ENCODE peak calls at places on chromosomes 5 and 9, in four cellular contexts. One of them, this sample, is unnamed.

GRCh38 chr5:57805732-57806131 is 323.1 kb upstream of the ACTBL2 start:
- DNase-seq in HepG2: no peak
- DNase-seq in GM12878: no peak
- DNase-seq in K562: no peak
- DNase-seq in this sample: no peak

GRCh38 chr9:129867138-129868032 is 32.1 kb downstream of the USP20 start:
- DNase-seq in HepG2: no peak
- DNase-seq in GM12878: no peak
- DNase-seq in K562: peak
- DNase-seq in this sample: peak

GRCh38 chr5:9833871-9834270 is 203.7 kb upstream of the TAS2R1 start:
- DNase-seq in HepG2: no peak
- DNase-seq in GM12878: no peak
- DNase-seq in K562: no peak
- DNase-seq in this sample: peak

GRCh38 chr5:173729079-173729765 is 112.8 kb upstream of the BOD1 start:
- DNase-seq in HepG2: no peak
- DNase-seq in GM12878: no peak
- DNase-seq in K562: no peak
- DNase-seq in this sample: peak

GRCh38 chr5:40365357-40366330 is 314.1 kb upstream of the PTGER4 start:
- DNase-seq in HepG2: no peak
- DNase-seq in GM12878: no peak
- DNase-seq in K562: no peak
- DNase-seq in this sample: no peak

GRCh38 chr5:73126381-73126780 is 6.0 kb downstream of the TMEM171 start:
- DNase-seq in HepG2: no peak
- DNase-seq in GM12878: no peak
- DNase-seq in K562: no peak
- DNase-seq in this sample: no peak

GRCh38 chr5:89313044-89313443 is 430.1 kb upstream of the MEF2C start:
- DNase-seq in HepG2: no peak
- DNase-seq in GM12878: no peak
- DNase-seq in K562: no peak
- DNase-seq in this sample: no peak

GRCh38 chr9:82382887-82383616 is 394.5 kb downstream of the SPATA31D1 start:
- DNase-seq in HepG2: no peak
- DNase-seq in GM12878: no peak
- DNase-seq in K562: no peak
- DNase-seq in this sample: no peak

GRCh38 chr9:89863141-89863540 is 258.3 kb downstream of the GADD45G start:
- DNase-seq in HepG2: no peak
- DNase-seq in GM12878: no peak
- DNase-seq in K562: no peak
- DNase-seq in this sample: no peak

GRCh38 chr5:11904270-11904906 is at the start of gene CTNND2:
- DNase-seq in HepG2: no peak
- DNase-seq in GM12878: no peak
- DNase-seq in K562: no peak
- DNase-seq in this sample: peak

GRCh38 chr5:80129146-80129545 is 94.0 kb downstream of the THBS4 start:
- DNase-seq in HepG2: no peak
- DNase-seq in GM12878: no peak
- DNase-seq in K562: no peak
- DNase-seq in this sample: no peak

GRCh38 chr9:120730661-120731514 is 16.6 kb upstream of the MEGF9 start:
- DNase-seq in HepG2: peak
- DNase-seq in GM12878: no peak
- DNase-seq in K562: no peak
- DNase-seq in this sample: no peak

GRCh38 chr5:139344177-139344576 is 2.5 kb downstream of the PAIP2 start:
- DNase-seq in HepG2: no peak
- DNase-seq in GM12878: no peak
- DNase-seq in K562: no peak
- DNase-seq in this sample: no peak

GRCh38 chr5:139342423-139342723 is 719 bp downstream of the PAIP2 start:
- DNase-seq in HepG2: no peak
- DNase-seq in GM12878: no peak
- DNase-seq in K562: no peak
- DNase-seq in this sample: no peak

GRCh38 chr5:139341187-139341688 is 416 bp upstream of the PAIP2 start:
- DNase-seq in HepG2: no peak
- DNase-seq in GM12878: no peak
- DNase-seq in K562: no peak
- DNase-seq in this sample: no peak

GRCh38 chr5:139341689-139342422 is at the start of gene PAIP2:
- DNase-seq in HepG2: peak
- DNase-seq in GM12878: peak
- DNase-seq in K562: peak
- DNase-seq in this sample: peak

GRCh38 chr5:139343476-139343875 is 1.8 kb downstream of the PAIP2 start:
- DNase-seq in HepG2: no peak
- DNase-seq in GM12878: no peak
- DNase-seq in K562: no peak
- DNase-seq in this sample: no peak
- TF ChIP-seq TCF7 in HepG2: no peak
- TF ChIP-seq TCF7 in GM12878: no peak
- TF ChIP-seq TCF7 in K562: no peak
- TF ChIP-seq TCF7 in this sample: no peak

GRCh38 chr9:7368410-7369292 is 430.9 kb downstream of the DMAC1 start:
- DNase-seq in HepG2: no peak
- DNase-seq in GM12878: no peak
- DNase-seq in K562: no peak
- DNase-seq in this sample: no peak
- TF ChIP-seq ATF3 in HepG2: no peak
- TF ChIP-seq ATF3 in GM12878: no peak
- TF ChIP-seq ATF3 in K562: no peak
- TF ChIP-seq ATF3 in this sample: no peak

DNA sequence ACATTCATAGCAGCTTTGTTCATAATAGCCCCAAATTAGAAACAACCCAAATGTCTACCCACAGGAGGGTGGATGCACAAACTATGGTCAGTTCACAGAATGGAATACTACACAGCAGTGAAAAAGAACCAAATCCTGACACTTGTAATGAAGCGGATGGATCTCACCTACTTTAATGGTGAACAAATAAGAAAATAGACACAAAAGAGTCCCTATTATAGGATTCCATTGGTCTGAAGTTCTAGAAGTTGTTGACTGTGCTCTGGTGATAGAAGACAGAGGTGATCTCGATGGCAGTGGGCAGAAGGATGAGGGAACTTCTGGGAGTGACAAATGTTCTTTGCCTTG is 20.6 kb upstream of the LAMC3 start:
- DNase-seq in HepG2: no peak
- DNase-seq in GM12878: no peak
- DNase-seq in K562: peak
- DNase-seq in this sample: no peak
- TF ChIP-seq TCF7 in HepG2: no peak
- TF ChIP-seq TCF7 in GM12878: no peak
- TF ChIP-seq TCF7 in K562: no peak
- TF ChIP-seq TCF7 in this sample: no peak

GRCh38 chr5:177470759-177471536 is 2.5 kb downstream of the DBN1 start:
- DNase-seq in HepG2: peak
- DNase-seq in GM12878: no peak
- DNase-seq in K562: no peak
- DNase-seq in this sample: no peak

GRCh38 chr5:177469061-177469628 is 4.3 kb downstream of the DBN1 start:
- DNase-seq in HepG2: no peak
- DNase-seq in GM12878: no peak
- DNase-seq in K562: peak
- DNase-seq in this sample: peak

GRCh38 chr5:177468329-177469058 is 4.9 kb downstream of the DBN1 start:
- DNase-seq in HepG2: peak
- DNase-seq in GM12878: no peak
- DNase-seq in K562: peak
- DNase-seq in this sample: no peak

GRCh38 chr5:177471610-177472356 is 1.7 kb downstream of the DBN1 start:
- DNase-seq in HepG2: no peak
- DNase-seq in GM12878: no peak
- DNase-seq in K562: no peak
- DNase-seq in this sample: no peak

GRCh38 chr5:177469750-177470525 is 3.5 kb downstream of the DBN1 start:
- DNase-seq in HepG2: no peak
- DNase-seq in GM12878: no peak
- DNase-seq in K562: no peak
- DNase-seq in this sample: no peak
- TF ChIP-seq ATF3 in HepG2: no peak
- TF ChIP-seq ATF3 in GM12878: no peak
- TF ChIP-seq ATF3 in K562: no peak
- TF ChIP-seq ATF3 in this sample: no peak

DNA sequence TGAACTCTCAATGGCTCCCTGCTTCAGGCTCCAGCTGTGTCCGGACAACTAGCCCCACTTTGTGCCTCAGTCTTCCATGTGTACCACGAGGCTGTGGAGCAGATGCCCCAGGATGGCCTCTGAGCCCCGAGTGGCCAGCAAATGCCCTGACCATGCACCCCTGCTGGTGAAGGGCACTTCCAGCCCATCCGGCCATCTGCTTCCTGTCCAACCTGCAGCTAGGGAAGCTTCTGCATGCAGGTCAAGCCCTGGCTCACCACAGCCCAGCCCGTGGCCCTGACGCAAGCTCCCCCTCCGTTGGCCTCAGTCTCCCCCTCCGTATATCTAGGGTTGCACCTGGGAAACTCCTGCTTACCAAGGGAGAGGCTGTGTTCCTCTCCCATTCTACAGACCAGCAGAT is 4.8 kb downstream of the NINJ1 start:
- DNase-seq in HepG2: no peak
- DNase-seq in GM12878: no peak
- DNase-seq in K562: no peak
- DNase-seq in this sample: no peak
- TF ChIP-seq TCF7 in HepG2: no peak
- TF ChIP-seq TCF7 in GM12878: no peak
- TF ChIP-seq TCF7 in K562: no peak
- TF ChIP-seq TCF7 in this sample: no peak

DNA sequence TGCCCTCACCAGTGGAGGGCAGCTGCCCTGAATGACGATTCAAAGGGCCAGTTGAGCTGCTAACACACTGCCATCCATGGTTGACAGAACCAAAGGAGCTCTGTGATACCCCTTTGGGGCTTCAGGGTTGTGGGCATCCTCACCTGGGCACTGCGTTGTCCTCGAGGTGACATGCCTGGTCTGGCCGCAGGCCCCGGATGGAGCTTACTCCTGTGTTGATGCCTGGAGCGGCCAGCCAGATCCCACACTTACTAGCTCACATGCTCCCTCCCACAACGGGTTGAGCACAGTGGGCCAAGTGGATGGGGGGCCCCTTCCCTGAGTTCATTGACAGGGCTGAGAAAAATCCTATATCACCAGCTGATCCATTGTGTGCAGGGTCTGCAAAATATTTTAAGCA is 898.9 kb downstream of the TAF11L14 start:
- DNase-seq in HepG2: no peak
- DNase-seq in GM12878: no peak
- DNase-seq in K562: no peak
- DNase-seq in this sample: no peak
- TF ChIP-seq ATF3 in HepG2: no peak
- TF ChIP-seq ATF3 in GM12878: no peak
- TF ChIP-seq ATF3 in K562: no peak
- TF ChIP-seq ATF3 in this sample: no peak

GRCh38 chr9:87543251-87543650 is 45.6 kb downstream of the DAPK1 start:
- DNase-seq in HepG2: no peak
- DNase-seq in GM12878: no peak
- DNase-seq in K562: no peak
- DNase-seq in this sample: no peak
- TF ChIP-seq TCF7 in HepG2: no peak
- TF ChIP-seq TCF7 in GM12878: no peak
- TF ChIP-seq TCF7 in K562: no peak
- TF ChIP-seq TCF7 in this sample: no peak

GRCh38 chr9:97502984-97503861 is 1.8 kb downstream of the TMOD1 start:
- DNase-seq in HepG2: no peak
- DNase-seq in GM12878: no peak
- DNase-seq in K562: peak
- DNase-seq in this sample: peak
- TF ChIP-seq ATF3 in HepG2: no peak
- TF ChIP-seq ATF3 in GM12878: no peak
- TF ChIP-seq ATF3 in K562: no peak
- TF ChIP-seq ATF3 in this sample: no peak

DNA sequence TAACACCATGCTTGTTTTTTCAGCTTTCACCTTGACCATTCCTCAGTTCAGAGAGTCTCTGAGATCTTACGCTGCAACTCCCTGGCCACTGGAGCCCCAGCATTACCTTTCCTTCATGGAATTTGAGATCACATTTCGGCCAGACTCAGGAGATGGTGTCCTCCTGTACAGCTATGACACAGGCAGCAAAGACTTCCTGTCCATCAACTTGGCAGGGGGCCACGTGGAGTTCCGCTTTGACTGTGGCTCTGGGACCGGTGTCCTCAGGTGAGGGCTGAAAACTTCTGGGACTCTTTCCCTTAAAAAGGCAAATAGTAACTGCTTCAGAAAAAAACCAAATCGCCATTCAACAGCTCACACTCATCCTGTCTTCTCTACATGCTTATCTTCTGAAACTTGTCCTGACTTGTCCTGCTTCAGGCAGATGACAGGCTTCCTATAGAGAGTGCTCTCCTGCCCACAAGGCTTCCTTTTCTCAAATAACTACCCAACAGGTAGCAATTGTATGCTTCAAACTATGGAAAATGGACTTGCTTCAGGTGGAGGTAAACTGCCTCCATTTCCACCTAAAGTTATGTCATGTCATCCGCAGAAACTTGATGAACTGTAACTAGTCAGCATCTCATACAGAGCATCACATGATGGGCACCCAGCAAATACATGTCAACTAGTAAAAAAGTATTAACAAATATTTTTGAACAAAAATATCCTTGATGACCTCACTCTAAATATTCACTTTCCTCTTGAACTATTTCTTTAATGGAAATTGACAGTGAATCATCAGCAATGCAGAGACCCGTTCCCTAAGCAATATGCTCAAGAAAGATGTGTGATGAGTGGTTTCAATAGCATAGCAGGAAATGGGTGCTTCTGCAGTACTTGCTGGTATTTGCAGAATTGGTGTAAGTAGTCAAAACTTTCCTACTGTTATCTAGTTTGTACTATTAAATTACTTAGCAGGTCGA is 129.2 kb downstream of the LIFR start:
- DNase-seq in HepG2: no peak
- DNase-seq in GM12878: no peak
- DNase-seq in K562: no peak
- DNase-seq in this sample: no peak
- TF ChIP-seq TCF7 in HepG2: no peak
- TF ChIP-seq TCF7 in GM12878: no peak
- TF ChIP-seq TCF7 in K562: no peak
- TF ChIP-seq TCF7 in this sample: no peak